ENCODE peak calls at places on chromosomes 3 and 15, in six cellular contexts. H is ovary, C is AG04450, E is MM.1S, P is foreskin fibroblast, G is Calu3. A is an unnamed sample.
A peak's percentile ranks its signal among the peaks of the same experiment; 100 is the strongest.

GRCh38 chr3:148943531-148944200 is 47.7 kb upstream of the GYG1 start:
- DNase-seq in H (no peak), C (peak; percentile 41), E (peak; percentile 86), P (peak; percentile 92), G (peak; percentile 55), A (peak; percentile 77)

GRCh38 chr3:134353171-134353825 is 20.9 kb downstream of the AMOTL2 start:
- DNase-seq in H (no peak), C (no peak), E (no peak), P (no peak), G (no peak), A (no peak)

GRCh38 chr15:93942140-93942808 is 289.1 kb upstream of the MCTP2 start:
- DNase-seq in H (no peak), C (no peak), E (peak; percentile 53), P (no peak), G (no peak), A (no peak)

GRCh38 chr3:115423170-115423569 is 200.1 kb upstream of the GAP43 start:
- DNase-seq in H (no peak), C (no peak), E (no peak), P (no peak), G (no peak), A (no peak)

GRCh38 chr15:85411992-85412538 is 31.7 kb downstream of the AKAP13 start:
- DNase-seq in H (no peak), C (no peak), E (no peak), P (peak; percentile 29), G (no peak), A (no peak)

GRCh38 chr3:198112031-198112430 is 152.0 kb downstream of the LMLN start:
- DNase-seq in H (no peak), C (no peak), E (no peak), P (no peak), G (no peak), A (no peak)

GRCh38 chr3:128497305-128498126 is 4.5 kb upstream of the GATA2 start:
- DNase-seq in H (peak; percentile 74), C (no peak), E (peak; percentile 44), P (no peak), G (peak; percentile 90), A (peak; percentile 85)

GRCh38 chr3:158696618-158697017 is 24.2 kb upstream of the LXN start:
- DNase-seq in H (no peak), C (no peak), E (no peak), P (no peak), G (no peak), A (no peak)

GRCh38 chr3:29594261-29594660 is 313.4 kb downstream of the RBMS3 start:
- DNase-seq in H (no peak), C (no peak), E (no peak), P (no peak), G (no peak), A (no peak)

GRCh38 chr3:170909129-170909903 is 879 bp upstream of the EIF5A2 start:
- DNase-seq in H (no peak), C (peak; percentile 89), E (no peak), P (peak; percentile 89), G (peak; percentile 47), A (no peak)

GRCh38 chr3:16290007-16290826 is 25.2 kb downstream of the OXNAD1 start:
- DNase-seq in H (peak; percentile 50), C (peak; percentile 21), E (peak; percentile 32), P (peak; percentile 41), G (peak; percentile 30), A (peak; percentile 27)

GRCh38 chr3:27253831-27254230 is 115.4 kb downstream of the NEK10 start:
- DNase-seq in H (no peak), C (no peak), E (peak; percentile 69), P (peak; percentile 8), G (peak; percentile 73), A (peak; percentile 11)
- TF ChIP-seq CTCF in H (no peak), C (peak; percentile 60), E (peak; percentile 64), P (peak; percentile 56), G (peak; percentile 56), A (peak; percentile 13)

DNA sequence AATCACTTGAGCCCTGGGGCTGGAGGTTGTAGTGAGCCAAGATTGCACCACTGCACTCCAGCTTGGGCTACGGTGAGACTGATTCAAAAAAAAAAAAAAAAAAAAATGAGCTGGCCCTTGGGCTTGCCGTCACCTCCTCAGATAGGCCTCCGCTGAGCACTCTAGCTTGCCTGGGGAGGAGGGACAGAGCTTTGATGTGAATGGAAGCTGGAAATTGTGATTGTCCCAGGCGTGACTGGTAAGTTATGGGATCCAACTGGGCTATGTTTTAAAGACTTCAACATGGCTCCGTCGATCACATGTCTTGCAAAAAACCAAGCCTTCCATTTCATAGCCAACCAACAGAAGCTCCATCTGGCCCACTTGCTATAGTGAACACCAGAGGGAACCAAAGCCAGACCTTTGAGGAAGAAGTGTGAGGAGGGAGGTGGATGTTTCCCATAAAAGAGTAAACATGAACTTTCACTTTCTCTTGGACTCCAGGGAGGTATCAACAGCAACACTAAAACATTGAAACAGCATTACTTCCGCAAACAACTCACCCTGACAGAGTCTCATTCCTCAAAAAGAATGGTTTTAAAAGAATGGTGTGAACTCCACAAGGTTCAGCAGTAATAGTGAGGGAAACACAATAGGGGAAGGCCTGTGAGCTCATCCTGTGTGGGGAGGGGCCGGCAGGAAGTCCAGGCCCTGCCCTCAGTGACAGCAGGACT is 59.3 kb upstream of the IL12A start:
- DNase-seq in H (no peak), C (peak; percentile 58), E (peak; percentile 19), P (peak; percentile 56), G (peak; percentile 49), A (peak; percentile 46)
- TF ChIP-seq CTCF in H (no peak), C (peak; percentile 69), E (peak; percentile 19), P (peak; percentile 73), G (no peak), A (peak; percentile 26)

GRCh38 chr15:79168922-79169322 is 78.3 kb upstream of the RASGRF1 start:
- DNase-seq in H (no peak), C (no peak), E (no peak), P (no peak), G (peak; percentile 69), A (no peak)
- TF ChIP-seq CTCF in H (no peak), C (no peak), E (no peak), P (no peak), G (no peak), A (no peak)

DNA sequence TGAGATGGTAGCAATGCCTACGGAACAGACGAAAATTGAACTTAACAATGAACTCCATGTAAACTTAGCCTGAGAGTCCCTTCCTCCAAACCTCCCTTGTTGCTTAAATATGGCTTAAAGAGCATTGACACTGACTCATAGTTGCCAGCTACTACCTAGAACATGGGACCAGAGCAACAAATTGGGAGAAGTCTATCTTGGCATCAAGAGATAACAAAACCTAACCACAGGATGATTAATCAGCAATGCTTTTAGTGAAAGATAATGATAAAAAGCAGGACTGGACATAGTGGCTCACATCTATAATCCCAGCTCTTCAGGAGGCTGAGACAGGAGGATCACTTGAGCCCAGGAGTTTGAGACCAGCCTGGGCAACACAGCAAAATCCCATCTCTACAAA is 117.8 kb upstream of the MNS1 start:
- DNase-seq in H (no peak), C (no peak), E (no peak), P (no peak), G (no peak), A (no peak)
- TF ChIP-seq CTCF in H (no peak), C (no peak), E (no peak), P (no peak), G (no peak), A (no peak)

GRCh38 chr3:55899887-55900286 is 412.8 kb upstream of the WNT5A start:
- DNase-seq in H (no peak), C (no peak), E (no peak), P (no peak), G (peak; percentile 28), A (peak; percentile 7)
- TF ChIP-seq CTCF in H (no peak), C (peak; percentile 47), E (peak; percentile 23), P (no peak), G (no peak), A (no peak)

DNA sequence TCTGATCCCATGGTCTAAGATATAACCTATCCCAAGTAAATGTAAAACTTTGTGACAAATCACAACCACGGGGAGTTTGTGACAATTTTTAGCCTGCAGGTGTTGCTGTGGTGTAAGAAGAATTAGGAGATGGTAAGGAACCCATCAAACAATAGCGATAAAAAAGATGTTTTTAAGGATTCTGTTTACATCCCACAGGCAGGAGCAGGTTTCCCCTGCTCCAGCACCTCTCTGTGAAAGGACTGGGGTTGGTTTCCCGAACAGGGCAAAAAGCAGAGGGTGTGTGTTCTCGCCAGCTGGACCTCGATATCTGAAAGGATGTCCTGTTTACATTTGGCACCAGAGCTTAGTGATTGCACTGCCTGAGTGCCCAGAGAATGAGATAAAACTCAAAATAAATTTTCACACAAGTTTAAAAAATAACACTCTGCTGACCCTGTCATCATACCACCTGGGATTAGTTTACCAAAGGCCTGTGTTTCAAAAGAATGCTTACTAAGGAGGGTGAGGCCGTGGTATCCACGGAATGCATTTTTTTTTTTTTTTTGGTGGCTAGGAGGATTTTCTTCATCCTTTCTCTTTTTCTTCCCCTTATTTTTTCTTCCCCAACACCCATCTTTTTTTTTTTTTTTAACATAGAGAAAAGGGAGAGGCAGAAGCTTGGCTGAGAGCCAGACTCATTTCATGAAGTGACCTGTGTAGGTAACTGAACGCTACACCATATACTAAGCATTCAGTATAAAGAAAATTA is 151.8 kb upstream of the DPH6 start:
- DNase-seq in H (peak; percentile 32), C (peak; percentile 62), E (no peak), P (no peak), G (no peak), A (no peak)
- TF ChIP-seq CTCF in H (no peak), C (no peak), E (peak; percentile 8), P (no peak), G (no peak), A (no peak)

GRCh38 chr15:100433304-100433703 is 91.5 kb upstream of the ADAMTS17 start:
- DNase-seq in H (no peak), C (no peak), E (no peak), P (no peak), G (no peak), A (no peak)
- TF ChIP-seq CTCF in H (no peak), C (no peak), E (no peak), P (no peak), G (no peak), A (no peak)

A was measured in GM20000.